ENCODE peak calls at places on chromosomes 1 and 21, in eight cellular contexts. G is KBM-7; J is NCI-H345; W is putamen; N is astrocyte; E is AG10803; K is activated naive CD4-positive, alpha-beta T cell treated with anti-CD3 and anti-CD28 coated beads for 36 hours; Y is caudate nucleus. P is an unnamed sample.
A peak's percentile ranks its signal among the peaks of the same experiment; 100 is the strongest.

GRCh38 chr1:227885648-227886502 is 61.9 kb downstream of the WNT9A start:
- DNase-seq in E (peak; percentile 35), G (no peak), Y (no peak), W (no peak), N (peak; percentile 47), K (no peak), J (no peak), P (no peak)

GRCh38 chr1:226575436-226576390 is 27.1 kb downstream of the STUM start:
- DNase-seq in K (no peak), J (peak; percentile 68), G (no peak), N (no peak), Y (no peak), E (no peak), W (no peak), P (peak; percentile 45)

GRCh38 chr1:212959266-212960220 is 9.2 kb downstream of the VASH2 start:
- DNase-seq in W (no peak), E (no peak), Y (no peak), K (no peak), N (no peak), G (no peak), J (no peak), P (no peak)

GRCh38 chr21:45549670-45550463 is 7.6 kb upstream of the SLC19A1 start:
- DNase-seq in G (no peak), N (no peak), J (no peak), K (peak; percentile 13), E (no peak), W (no peak), Y (no peak), P (no peak)

GRCh38 chr1:8408151-8408839 is 90.4 kb downstream of the SLC45A1 start:
- DNase-seq in Y (no peak), G (no peak), K (no peak), N (peak; percentile 87), E (peak; percentile 90), W (no peak), J (no peak), P (no peak)

GRCh38 chr1:154746620-154747299 is 123.3 kb downstream of the KCNN3 start:
- DNase-seq in K (no peak), W (no peak), J (no peak), G (no peak), Y (no peak), N (no peak), E (no peak), P (no peak)

GRCh38 chr1:70353641-70354331 is 736 bp downstream of the ANKRD13C start:
- DNase-seq in E (peak; percentile 78), N (peak; percentile 90), J (peak; percentile 46), K (peak; percentile 49), G (peak; percentile 55), W (peak; percentile 18), Y (peak; percentile 37), P (peak; percentile 59)

GRCh38 chr1:114668784-114669561 is 876 bp downstream of the DENND2C start:
- DNase-seq in G (no peak), K (peak; percentile 5), E (peak; percentile 42), Y (no peak), W (no peak), J (no peak), N (peak; percentile 48), P (no peak)

GRCh38 chr1:25649505-25650218 is 33.1 kb downstream of the MAN1C1 start:
- DNase-seq in G (no peak), E (no peak), W (no peak), K (no peak), N (no peak), Y (no peak), J (no peak), P (no peak)

GRCh38 chr1:85617582-85618237 is 37.1 kb downstream of the CCN1 start:
- DNase-seq in G (no peak), N (peak; percentile 69), K (no peak), J (peak; percentile 17), E (peak; percentile 91), Y (no peak), W (no peak), P (no peak)

GRCh38 chr1:23727362-23727811 is 15.9 kb upstream of the ELOA start:
- DNase-seq in N (no peak), K (no peak), Y (no peak), W (no peak), G (peak; percentile 81), E (peak; percentile 92), J (no peak), P (peak; percentile 67)

GRCh38 chr1:99608058-99608457 is 37.9 kb upstream of the PALMD start:
- DNase-seq in G (no peak), E (no peak), Y (no peak), W (no peak), J (no peak), K (no peak), N (no peak), P (no peak)

GRCh38 chr1:203280061-203280460 is 25.3 kb upstream of the BTG2 start:
- DNase-seq in G (no peak), W (no peak), K (no peak), J (no peak), Y (no peak), E (no peak), N (no peak), P (no peak)

GRCh38 chr1:245500546-245500945 is 345.8 kb downstream of the KIF26B start:
- DNase-seq in N (peak; percentile 92), W (no peak), G (peak; percentile 40), Y (no peak), E (peak; percentile 96), J (no peak), K (no peak), P (no peak)

GRCh38 chr1:72086394-72086793 is 195.9 kb downstream of the NEGR1 start:
- DNase-seq in G (no peak), Y (no peak), J (no peak), E (no peak), W (no peak), N (no peak), K (no peak), P (no peak)

GRCh38 chr1:30718636-30719405 is 4.6 kb downstream of the MATN1 start:
- DNase-seq in N (peak; percentile 96), G (peak; percentile 94), W (peak; percentile 86), Y (peak; percentile 69), J (peak; percentile 78), K (peak; percentile 88), E (peak; percentile 99), P (peak; percentile 89)

GRCh38 chr21:46229133-46229922 is 754 bp upstream of the LSS start:
- DNase-seq in W (no peak), N (no peak), E (no peak), Y (no peak), K (peak; percentile 9), G (peak; percentile 49), J (peak; percentile 80), P (peak; percentile 21)

P was measured in NCI-H2081.